ENCODE peak calls at places on chromosomes 3 and 15, in ten cellular contexts. I is Calu3; H is activated T-cell treated with anti-CD3 and anti-CD28 coated beads for 48 hours; S is cardiac muscle cell; Z is activated naive CD4-positive, alpha-beta T cell; C is astrocyte; A is fibroblast of the aortic adventitia; P is esophagus squamous epithelium; B is AG08396; W is iPS DF 19.7. F is an unnamed sample.

GRCh38 chr3:53126646-53127045 is 3.6 kb downstream of the RFT1 start:
- DNase-seq in C (no peak), W (no peak), Z (no peak), H (no peak), P (no peak), B (no peak), S (no peak), A (no peak), I (no peak), F (no peak)

GRCh38 chr3:14537590-14538450 is 2.3 kb downstream of the GRIP2 start:
- DNase-seq in P (no peak), Z (no peak), C (no peak), H (no peak), A (no peak), B (peak; percentile 36), W (no peak), S (no peak), I (no peak), F (no peak)

GRCh38 chr3:83523470-83524073 is 1435.2 kb upstream of the CADM2 start:
- DNase-seq in C (peak; percentile 42), A (no peak), H (no peak), B (no peak), Z (no peak), S (peak; percentile 79), I (peak; percentile 60), P (no peak), W (peak; percentile 76), F (peak; percentile 60)

GRCh38 chr15:70643106-70643782 is 120.1 kb downstream of the UACA start:
- DNase-seq in I (peak; percentile 14), B (no peak), Z (no peak), W (no peak), H (no peak), C (no peak), S (no peak), A (no peak), P (no peak), F (no peak)

GRCh38 chr15:66703540-66703941 is 1.5 kb downstream of the SMAD6 start:
- DNase-seq in C (peak; percentile 45), S (no peak), W (no peak), A (no peak), Z (no peak), H (no peak), P (no peak), B (no peak), I (no peak), F (no peak)

GRCh38 chr3:182450942-182451607 is 342.2 kb upstream of the ATP11B start:
- DNase-seq in B (no peak), I (no peak), Z (no peak), C (no peak), S (no peak), A (no peak), W (no peak), H (no peak), P (no peak), F (no peak)

GRCh38 chr3:66487475-66487874 is 13.3 kb downstream of the LRIG1 start:
- DNase-seq in W (no peak), H (no peak), A (no peak), C (peak; percentile 80), S (no peak), I (no peak), Z (no peak), P (no peak), B (no peak), F (no peak)

GRCh38 chr3:170975283-170976189 is 51.0 kb downstream of the SLC2A2 start:
- DNase-seq in I (no peak), B (no peak), P (no peak), Z (no peak), H (no peak), A (no peak), W (no peak), S (no peak), C (no peak), F (no peak)

GRCh38 chr15:74449066-74449465 is 11.9 kb downstream of the UBL7 start:
- DNase-seq in S (no peak), I (no peak), C (no peak), H (no peak), W (no peak), A (no peak), B (no peak), P (no peak), Z (no peak), F (no peak)

GRCh38 chr3:69784854-69785523 is 45.7 kb downstream of the MITF start:
- DNase-seq in H (no peak), P (no peak), W (no peak), S (peak; percentile 48), I (peak; percentile 50), A (peak; percentile 66), C (peak; percentile 85), B (peak; percentile 70), Z (no peak), F (no peak)

GRCh38 chr15:52656412-52656811 is 22.8 kb downstream of the ATOSA start:
- DNase-seq in C (no peak), H (no peak), P (no peak), A (no peak), Z (no peak), W (no peak), S (no peak), B (no peak), I (no peak), F (no peak)

GRCh38 chr3:137970914-137971831 is 38.8 kb upstream of the CLDN18 start:
- DNase-seq in P (no peak), I (peak; percentile 96), Z (peak; percentile 4), W (peak; percentile 47), B (peak; percentile 80), S (peak; percentile 88), C (peak; percentile 26), H (peak; percentile 56), A (peak; percentile 61), F (peak; percentile 38)

GRCh38 chr15:96329403-96329981 is 1.0 kb upstream of the NR2F2 start:
- DNase-seq in Z (no peak), S (no peak), I (no peak), P (no peak), W (no peak), A (peak; percentile 60), C (peak; percentile 39), H (no peak), B (peak; percentile 8), F (no peak)

GRCh38 chr15:82543155-82543554 is 2.9 kb upstream of the RPS17 start:
- DNase-seq in I (no peak), S (no peak), C (peak; percentile 93), P (no peak), A (peak; percentile 86), Z (no peak), B (peak; percentile 77), H (no peak), W (no peak), F (no peak)

GRCh38 chr15:64048766-64049165 is 2.5 kb upstream of the DAPK2 start:
- DNase-seq in H (no peak), W (no peak), Z (no peak), S (no peak), B (no peak), I (no peak), P (no peak), A (no peak), C (no peak), F (no peak)

GRCh38 chr3:65871305-65872141 is 167.2 kb downstream of the MAGI1 start:
- DNase-seq in C (no peak), I (peak; percentile 50), W (no peak), S (peak; percentile 62), Z (no peak), P (no peak), B (no peak), A (peak; percentile 30), H (no peak), F (peak; percentile 36)

GRCh38 chr3:115420086-115420485 is 203.2 kb upstream of the GAP43 start:
- DNase-seq in I (no peak), P (no peak), B (no peak), C (no peak), A (no peak), Z (no peak), S (no peak), W (no peak), H (no peak), F (no peak)

F was measured in NCI-H748 treated with DMSO at 0.1 percent for 48 hours.